ENCODE peak calls at places on chromosomes 5 and 9, in seven cellular contexts. O, T, E, N, L, V and Y are unnamed samples.

GRCh38 chr5:88888799-88889164 is 5.8 kb upstream of the MEF2C start:
- DNase-seq in O (no peak), T (no peak), E (no peak), N (no peak), L (no peak), V (no peak), Y (no peak)

GRCh38 chr5:115542651-115543364 is 1.8 kb downstream of the FEM1C start:
- DNase-seq in O (no peak), T (no peak), E (no peak), N (no peak), L (no peak), V (no peak), Y (no peak)

GRCh38 chr5:150120617-150121447 is 34.5 kb upstream of the CSF1R start:
- DNase-seq in O (no peak), T (no peak), E (peak), N (no peak), L (no peak), V (peak), Y (no peak)

GRCh38 chr9:114389612-114390368 is 2.0 kb upstream of the AKNA start:
- DNase-seq in O (peak), T (no peak), E (no peak), N (no peak), L (peak), V (no peak), Y (no peak)

GRCh38 chr5:95808686-95809413 is 13.7 kb downstream of the GLRX start:
- DNase-seq in O (peak), T (no peak), E (peak), N (no peak), L (peak), V (peak), Y (peak)

GRCh38 chr5:112154940-112155686 is 264.0 kb downstream of the EPB41L4A start:
- DNase-seq in O (no peak), T (peak), E (no peak), N (no peak), L (no peak), V (no peak), Y (no peak)

GRCh38 chr5:101969752-101970151 is 326.3 kb downstream of the SLCO4C1 start:
- DNase-seq in O (no peak), T (no peak), E (no peak), N (no peak), L (no peak), V (no peak), Y (no peak)

GRCh38 chr5:23139338-23140171 is 286.4 kb upstream of the CDH12 start:
- DNase-seq in O (no peak), T (no peak), E (no peak), N (no peak), L (no peak), V (no peak), Y (no peak)

GRCh38 chr5:79189439-79190234 is 46.3 kb upstream of the JMY start:
- DNase-seq in O (no peak), T (no peak), E (no peak), N (no peak), L (no peak), V (no peak), Y (no peak)

GRCh38 chr5:158837908-158838307 is 261.8 kb downstream of the EBF1 start:
- DNase-seq in O (no peak), T (no peak), E (no peak), N (no peak), L (no peak), V (no peak), Y (no peak)

GRCh38 chr5:569358-569867 is 42.7 kb upstream of the CEP72 start:
- DNase-seq in O (no peak), T (no peak), E (no peak), N (no peak), L (no peak), V (peak), Y (no peak)

GRCh38 chr5:140054086-140054689 is 11.1 kb upstream of the NRG2 start:
- DNase-seq in O (no peak), T (no peak), E (no peak), N (no peak), L (no peak), V (no peak), Y (peak)

GRCh38 chr9:126376903-126377342 is 50.3 kb downstream of the MVB12B start:
- DNase-seq in O (no peak), T (no peak), E (no peak), N (no peak), L (no peak), V (no peak), Y (no peak)

GRCh38 chr5:140075371-140075770 is 32.3 kb upstream of the NRG2 start:
- DNase-seq in O (no peak), T (no peak), E (no peak), N (no peak), L (no peak), V (no peak), Y (no peak)

GRCh38 chr9:88313364-88314220 is 74.7 kb upstream of the SPIN1 start:
- DNase-seq in O (peak), T (no peak), E (no peak), N (no peak), L (no peak), V (no peak), Y (no peak)

GRCh38 chr5:15008476-15008875 is 136.9 kb upstream of the ANKH start:
- DNase-seq in O (no peak), T (peak), E (peak), N (no peak), L (no peak), V (peak), Y (peak)

GRCh38 chr5:11149136-11149535 is 388.1 kb upstream of the DAP start:
- DNase-seq in O (no peak), T (no peak), E (no peak), N (no peak), L (no peak), V (no peak), Y (no peak)

GRCh38 chr5:144142030-144142825 is 28.2 kb downstream of the YIPF5 start:
- DNase-seq in O (no peak), T (no peak), E (no peak), N (no peak), L (no peak), V (no peak), Y (no peak)

GRCh38 chr5:73490088-73490487 is 8.2 kb upstream of the BTF3 start:
- DNase-seq in O (no peak), T (no peak), E (no peak), N (no peak), L (no peak), V (no peak), Y (no peak)

GRCh38 chr5:132661231-132662003 is 3.4 kb downstream of the IL13 start:
- DNase-seq in O (peak), T (no peak), E (no peak), N (no peak), L (no peak), V (no peak), Y (no peak)

GRCh38 chr5:167579701-167580045 is 711.8 kb upstream of the WWC1 start:
- DNase-seq in O (no peak), T (no peak), E (no peak), N (no peak), L (no peak), V (no peak), Y (no peak)

GRCh38 chr9:110064721-110065252 is 143.2 kb downstream of the C9orf152 start:
- DNase-seq in O (no peak), T (no peak), E (no peak), N (no peak), L (no peak), V (no peak), Y (no peak)

GRCh38 chr5:19855929-19856328 is 132.1 kb downstream of the CDH18 start:
- DNase-seq in O (no peak), T (no peak), E (no peak), N (no peak), L (no peak), V (no peak), Y (no peak)

GRCh38 chr9:136297016-136297691 is 6.7 kb downstream of the CCDC187 start:
- DNase-seq in O (no peak), T (no peak), E (no peak), N (no peak), L (no peak), V (peak), Y (peak)

GRCh38 chr5:146799235-146800015 is 79.1 kb downstream of the PPP2R2B start:
- DNase-seq in O (no peak), T (no peak), E (no peak), N (no peak), L (no peak), V (no peak), Y (no peak)

GRCh38 chr9:87869082-87869481 is 13.6 kb upstream of the SPATA31E1 start:
- DNase-seq in O (no peak), T (no peak), E (no peak), N (no peak), L (no peak), V (no peak), Y (no peak)

GRCh38 chr9:112971415-112971814 is 40.6 kb downstream of the ZNF883 start:
- DNase-seq in O (peak), T (no peak), E (no peak), N (no peak), L (no peak), V (no peak), Y (peak)

GRCh38 chr5:82265052-82265451 is 13.1 kb downstream of the RPS23 start:
- DNase-seq in O (no peak), T (no peak), E (no peak), N (no peak), L (no peak), V (no peak), Y (no peak)